ENCODE peak calls at places on chromosome 4, in ten cellular contexts. One of them, this sample, is unnamed.

GRCh38 chr4:6471303-6472007 is 959 bp downstream of the PPP2R2C start:
- DNase-seq in amygdala: no peak
- DNase-seq in HFFc6: no peak
- DNase-seq in iPS-NIHi11: no peak
- DNase-seq in Panc1: no peak
- DNase-seq in KG1: no peak
- DNase-seq in K562: no peak
- DNase-seq in putamen: no peak
- DNase-seq in stimulated activated CD8-positive, alpha-beta memory T cell treated with anti-CD3 and anti-CD28 coated beads, Interleukin-7, amount 100 ng/mL, for 24 hours: no peak
- DNase-seq in C1 segment of cervical spinal cord: no peak
- DNase-seq in this sample: no peak

GRCh38 chr4:73867783-73868182 is 1.4 kb upstream of the CXCL1 start:
- DNase-seq in iPS-NIHi11: peak; percentile 27
- DNase-seq in C1 segment of cervical spinal cord: no peak
- DNase-seq in K562: peak; percentile 19
- DNase-seq in KG1: no peak
- DNase-seq in Panc1: no peak
- DNase-seq in putamen: no peak
- DNase-seq in stimulated activated CD8-positive, alpha-beta memory T cell treated with anti-CD3 and anti-CD28 coated beads, Interleukin-7, amount 100 ng/mL, for 24 hours: no peak
- DNase-seq in amygdala: no peak
- DNase-seq in HFFc6: no peak
- DNase-seq in this sample: peak; percentile 57

GRCh38 chr4:113094802-113095201 is 45.3 kb downstream of the ANK2 start:
- DNase-seq in amygdala: no peak
- DNase-seq in KG1: no peak
- DNase-seq in putamen: no peak
- DNase-seq in iPS-NIHi11: peak; percentile 22
- DNase-seq in C1 segment of cervical spinal cord: no peak
- DNase-seq in K562: peak; percentile 8
- DNase-seq in stimulated activated CD8-positive, alpha-beta memory T cell treated with anti-CD3 and anti-CD28 coated beads, Interleukin-7, amount 100 ng/mL, for 24 hours: no peak
- DNase-seq in HFFc6: peak; percentile 6
- DNase-seq in Panc1: no peak
- DNase-seq in this sample: no peak

GRCh38 chr4:147829401-147830101 is 97.7 kb downstream of the ARHGAP10 start:
- DNase-seq in putamen: no peak
- DNase-seq in HFFc6: no peak
- DNase-seq in amygdala: no peak
- DNase-seq in iPS-NIHi11: no peak
- DNase-seq in C1 segment of cervical spinal cord: no peak
- DNase-seq in Panc1: no peak
- DNase-seq in K562: no peak
- DNase-seq in stimulated activated CD8-positive, alpha-beta memory T cell treated with anti-CD3 and anti-CD28 coated beads, Interleukin-7, amount 100 ng/mL, for 24 hours: no peak
- DNase-seq in KG1: no peak
- DNase-seq in this sample: peak; percentile 69

GRCh38 chr4:138910201-138910913 is 105.2 kb upstream of the NOCT start:
- DNase-seq in putamen: no peak
- DNase-seq in KG1: no peak
- DNase-seq in stimulated activated CD8-positive, alpha-beta memory T cell treated with anti-CD3 and anti-CD28 coated beads, Interleukin-7, amount 100 ng/mL, for 24 hours: no peak
- DNase-seq in Panc1: no peak
- DNase-seq in HFFc6: no peak
- DNase-seq in iPS-NIHi11: no peak
- DNase-seq in amygdala: no peak
- DNase-seq in K562: no peak
- DNase-seq in C1 segment of cervical spinal cord: no peak
- DNase-seq in this sample: no peak

GRCh38 chr4:155376387-155377268 is at the start of gene MAP9:
- DNase-seq in amygdala: peak; percentile 65
- DNase-seq in putamen: peak; percentile 96
- DNase-seq in C1 segment of cervical spinal cord: peak; percentile 63
- DNase-seq in Panc1: peak; percentile 88
- DNase-seq in K562: peak; percentile 3
- DNase-seq in stimulated activated CD8-positive, alpha-beta memory T cell treated with anti-CD3 and anti-CD28 coated beads, Interleukin-7, amount 100 ng/mL, for 24 hours: peak; percentile 74
- DNase-seq in iPS-NIHi11: peak; percentile 92
- DNase-seq in HFFc6: peak; percentile 90
- DNase-seq in KG1: no peak
- DNase-seq in this sample: no peak

GRCh38 chr4:147157860-147158701 is 212.4 kb upstream of the TTC29 start:
- DNase-seq in putamen: no peak
- DNase-seq in iPS-NIHi11: peak; percentile 47
- DNase-seq in HFFc6: no peak
- DNase-seq in amygdala: peak; percentile 7
- DNase-seq in K562: no peak
- DNase-seq in C1 segment of cervical spinal cord: no peak
- DNase-seq in stimulated activated CD8-positive, alpha-beta memory T cell treated with anti-CD3 and anti-CD28 coated beads, Interleukin-7, amount 100 ng/mL, for 24 hours: no peak
- DNase-seq in KG1: no peak
- DNase-seq in Panc1: no peak
- DNase-seq in this sample: no peak

GRCh38 chr4:148730766-148731165 is 288.6 kb upstream of the NR3C2 start:
- DNase-seq in iPS-NIHi11: no peak
- DNase-seq in Panc1: no peak
- DNase-seq in putamen: no peak
- DNase-seq in stimulated activated CD8-positive, alpha-beta memory T cell treated with anti-CD3 and anti-CD28 coated beads, Interleukin-7, amount 100 ng/mL, for 24 hours: no peak
- DNase-seq in K562: no peak
- DNase-seq in HFFc6: no peak
- DNase-seq in amygdala: no peak
- DNase-seq in KG1: no peak
- DNase-seq in C1 segment of cervical spinal cord: no peak
- DNase-seq in this sample: no peak

GRCh38 chr4:99572527-99573240 is 1.9 kb upstream of the MTTP start:
- DNase-seq in KG1: no peak
- DNase-seq in C1 segment of cervical spinal cord: no peak
- DNase-seq in putamen: no peak
- DNase-seq in Panc1: no peak
- DNase-seq in HFFc6: no peak
- DNase-seq in stimulated activated CD8-positive, alpha-beta memory T cell treated with anti-CD3 and anti-CD28 coated beads, Interleukin-7, amount 100 ng/mL, for 24 hours: no peak
- DNase-seq in K562: no peak
- DNase-seq in amygdala: no peak
- DNase-seq in iPS-NIHi11: no peak
- DNase-seq in this sample: no peak

GRCh38 chr4:144644368-144645101 is 1.4 kb upstream of the HHIP start:
- DNase-seq in K562: no peak
- DNase-seq in amygdala: no peak
- DNase-seq in KG1: no peak
- DNase-seq in putamen: no peak
- DNase-seq in stimulated activated CD8-positive, alpha-beta memory T cell treated with anti-CD3 and anti-CD28 coated beads, Interleukin-7, amount 100 ng/mL, for 24 hours: no peak
- DNase-seq in Panc1: no peak
- DNase-seq in C1 segment of cervical spinal cord: no peak
- DNase-seq in HFFc6: no peak
- DNase-seq in iPS-NIHi11: no peak
- DNase-seq in this sample: no peak